ENCODE peak calls at places on chromosomes 11 and 22, in ten cellular contexts. C is BE2C, O is IMR-90, U is endothelial cell of umbilical vein, I is pancreas, P is BJ, Z is foreskin fibroblast, N is brain microvascular endothelial cell, Q is NB4, E is heart right ventricle. T is an unnamed sample.

GRCh38 chr11:111814567-111814966 is 48.4 kb upstream of the PPP2R1B start:
- DNase-seq in C (no peak), O (peak), U (no peak), I (no peak), P (peak), Z (peak), N (peak), Q (no peak), E (no peak), T (peak)

GRCh38 chr11:123218451-123218850 is 23.4 kb upstream of the CLMP start:
- DNase-seq in C (no peak), O (peak), U (no peak), I (no peak), P (no peak), Z (no peak), N (peak), Q (no peak), E (no peak), T (no peak)

GRCh38 chr11:315051-315481 is 1.2 kb downstream of the IFITM1 start:
- DNase-seq in C (no peak), O (no peak), U (no peak), I (no peak), P (no peak), Z (no peak), N (no peak), Q (no peak), E (no peak), T (no peak)

GRCh38 chr22:41334215-41334614 is 32.9 kb downstream of the ZC3H7B start:
- DNase-seq in C (no peak), O (no peak), U (no peak), I (no peak), P (no peak), Z (no peak), N (no peak), Q (no peak), E (no peak), T (no peak)

GRCh38 chr11:66848671-66849500 is 5.6 kb downstream of the RCE1 start:
- DNase-seq in C (no peak), O (no peak), U (no peak), I (peak), P (no peak), Z (no peak), N (no peak), Q (no peak), E (no peak), T (no peak)

GRCh38 chr11:75301602-75302345 is 49.7 kb downstream of the ARRB1 start:
- DNase-seq in C (no peak), O (no peak), U (peak), I (no peak), P (no peak), Z (no peak), N (no peak), Q (no peak), E (peak), T (no peak)

GRCh38 chr11:66557733-66558326 is 10.6 kb downstream of the CTSF start:
- DNase-seq in C (no peak), O (no peak), U (no peak), I (no peak), P (no peak), Z (no peak), N (no peak), Q (no peak), E (no peak), T (no peak)

GRCh38 chr11:118210323-118210722 is 14.5 kb downstream of the JAML start:
- DNase-seq in C (no peak), O (no peak), U (no peak), I (no peak), P (no peak), Z (no peak), N (no peak), Q (no peak), E (no peak), T (no peak)

GRCh38 chr11:72081856-72082255 is 1.2 kb downstream of the LRRC51 start:
- DNase-seq in C (no peak), O (no peak), U (no peak), I (no peak), P (no peak), Z (no peak), N (no peak), Q (no peak), E (no peak), T (no peak)

GRCh38 chr11:1230456-1231395 is 7.9 kb downstream of the MUC5B start:
- DNase-seq in C (peak), O (no peak), U (no peak), I (peak), P (no peak), Z (no peak), N (no peak), Q (no peak), E (no peak), T (no peak)

GRCh38 chr11:108435066-108435465 is 32.3 kb downstream of the C11orf65 start:
- DNase-seq in C (no peak), O (no peak), U (no peak), I (no peak), P (no peak), Z (no peak), N (no peak), Q (no peak), E (no peak), T (no peak)

GRCh38 chr11:80034801-80035200 is 594.0 kb upstream of the TENM4 start:
- DNase-seq in C (no peak), O (no peak), U (no peak), I (no peak), P (no peak), Z (no peak), N (no peak), Q (no peak), E (no peak), T (no peak)

GRCh38 chr11:66467756-66468155 is 1.1 kb downstream of the PELI3 start:
- DNase-seq in C (no peak), O (no peak), U (no peak), I (no peak), P (no peak), Z (no peak), N (no peak), Q (peak), E (no peak), T (no peak)

GRCh38 chr11:14357843-14358728 is 897 bp downstream of the RRAS2 start:
- DNase-seq in C (peak), O (peak), U (peak), I (peak), P (no peak), Z (peak), N (peak), Q (peak), E (peak), T (no peak)

GRCh38 chr11:73266644-73267015 is 5.5 kb upstream of the P2RY6 start:
- DNase-seq in C (no peak), O (no peak), U (no peak), I (no peak), P (no peak), Z (no peak), N (no peak), Q (no peak), E (no peak), T (no peak)

GRCh38 chr11:107592256-107592655 is 1.3 kb downstream of the ELMOD1 start:
- DNase-seq in C (no peak), O (no peak), U (peak), I (no peak), P (no peak), Z (no peak), N (no peak), Q (no peak), E (no peak), T (no peak)

GRCh38 chr11:17008099-17008498 is 6.1 kb downstream of the PLEKHA7 start:
- DNase-seq in C (no peak), O (no peak), U (no peak), I (no peak), P (no peak), Z (no peak), N (no peak), Q (no peak), E (no peak), T (no peak)

GRCh38 chr22:36979511-36979910 is 39.7 kb downstream of the TST start:
- DNase-seq in C (no peak), O (no peak), U (no peak), I (no peak), P (no peak), Z (no peak), N (no peak), Q (no peak), E (no peak), T (no peak)

GRCh38 chr22:40400173-40400572 is 29.8 kb downstream of the SGSM3 start:
- DNase-seq in C (no peak), O (no peak), U (no peak), I (peak), P (no peak), Z (no peak), N (no peak), Q (peak), E (no peak), T (no peak)

GRCh38 chr11:102794382-102794781 is 3.6 kb downstream of the MMP1 start:
- DNase-seq in C (peak), O (peak), U (peak), I (no peak), P (no peak), Z (peak), N (peak), Q (peak), E (no peak), T (peak)
- TF ChIP-seq CTCF in C (peak), O (peak), U (peak), I (no peak), P (peak), Z (peak), N (peak), Q (peak), E (peak), T (peak)

DNA sequence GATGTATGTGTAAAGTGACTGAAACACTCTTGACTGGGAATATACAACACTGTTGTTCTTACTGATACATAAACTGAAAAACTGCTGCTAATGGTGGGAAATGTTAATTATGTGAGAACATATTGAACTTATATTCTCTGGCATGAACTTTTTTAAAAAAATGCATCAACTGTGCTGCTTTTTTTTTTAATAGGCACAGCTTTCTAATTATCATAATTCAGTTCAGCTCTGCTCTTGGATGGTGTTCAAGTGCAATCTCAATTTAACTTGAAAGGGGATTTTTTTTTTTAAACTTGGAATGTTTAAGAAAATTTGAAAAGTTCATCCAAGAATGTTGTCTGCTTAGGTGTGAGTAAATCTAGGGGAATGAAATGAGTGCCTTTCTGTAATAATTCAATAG is 5.2 kb downstream of the TEAD1 start:
- DNase-seq in C (no peak), O (no peak), U (no peak), I (no peak), P (no peak), Z (no peak), N (no peak), Q (no peak), E (no peak), T (no peak)
- H3K4me3 ChIP-seq in C (peak), O (no peak), U (no peak), I (no peak), P (peak), Z (peak), N (no peak), Q (no peak), E (no peak), T (peak)

GRCh38 chr11:57182896-57183295 is 1.1 kb downstream of the LRRC55 start:
- DNase-seq in C (no peak), O (no peak), U (no peak), I (no peak), P (no peak), Z (no peak), N (no peak), Q (no peak), E (no peak), T (no peak)
- TF ChIP-seq CTCF in C (no peak), O (no peak), U (no peak), I (no peak), P (no peak), Z (no peak), N (no peak), Q (no peak), E (no peak), T (no peak)

GRCh38 chr11:126352934-126353801 is 2.3 kb upstream of the ST3GAL4 start:
- DNase-seq in C (no peak), O (peak), U (peak), I (no peak), P (no peak), Z (peak), N (peak), Q (peak), E (no peak), T (peak)
- H3K4me3 ChIP-seq in C (no peak), O (no peak), U (no peak), I (no peak), P (no peak), Z (peak), N (no peak), Q (peak), E (no peak), T (peak)

DNA sequence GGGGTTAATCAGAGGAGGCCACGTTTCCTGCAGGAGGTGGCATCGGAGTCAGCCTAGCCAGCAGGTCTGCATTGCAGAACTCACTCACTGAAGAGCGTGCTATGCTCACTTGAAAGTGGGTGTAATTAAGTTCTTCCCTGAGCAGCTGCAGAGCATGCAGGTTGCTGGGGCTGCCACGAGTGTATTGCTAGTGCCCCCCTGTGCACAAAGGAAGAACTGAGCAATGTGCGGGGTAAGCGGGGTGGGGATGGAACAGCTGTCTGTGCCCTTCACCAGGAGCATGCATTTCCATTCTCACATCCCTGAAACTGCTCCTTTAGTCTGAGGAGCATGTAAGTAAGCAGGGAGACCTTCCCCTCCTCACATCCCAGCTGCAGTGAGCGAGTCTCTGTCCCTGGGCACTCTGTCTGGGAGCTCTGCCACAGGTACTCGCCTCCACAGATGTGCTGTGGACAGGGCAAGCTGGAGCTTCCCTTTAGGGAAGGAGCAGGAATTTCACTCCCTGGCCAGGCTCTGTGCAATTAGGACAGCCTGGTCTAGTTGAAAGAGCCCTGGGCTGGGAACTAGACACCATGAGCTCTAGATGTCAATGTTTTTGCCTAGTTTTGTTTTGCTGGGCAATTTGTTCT is 1031.8 kb downstream of the NTM start:
- DNase-seq in C (no peak), O (peak), U (no peak), I (no peak), P (no peak), Z (peak), N (peak), Q (peak), E (peak), T (no peak)
- TF ChIP-seq CTCF in C (peak), O (peak), U (no peak), I (no peak), P (peak), Z (peak), N (peak), Q (peak), E (peak), T (peak)

GRCh38 chr22:23228503-23228902 is 48.2 kb downstream of the BCR start:
- DNase-seq in C (no peak), O (no peak), U (no peak), I (no peak), P (no peak), Z (no peak), N (no peak), Q (no peak), E (no peak), T (no peak)

GRCh38 chr22:23227380-23227779 is 47.1 kb downstream of the BCR start:
- DNase-seq in C (no peak), O (no peak), U (no peak), I (peak), P (no peak), Z (no peak), N (no peak), Q (no peak), E (no peak), T (no peak)

GRCh38 chr22:23225337-23225723 is 45.0 kb downstream of the BCR start:
- DNase-seq in C (no peak), O (no peak), U (no peak), I (peak), P (no peak), Z (no peak), N (no peak), Q (no peak), E (no peak), T (no peak)

GRCh38 chr22:23225724-23226496 is 45.6 kb downstream of the BCR start:
- DNase-seq in C (no peak), O (no peak), U (peak), I (peak), P (no peak), Z (no peak), N (peak), Q (no peak), E (peak), T (no peak)

DNA sequence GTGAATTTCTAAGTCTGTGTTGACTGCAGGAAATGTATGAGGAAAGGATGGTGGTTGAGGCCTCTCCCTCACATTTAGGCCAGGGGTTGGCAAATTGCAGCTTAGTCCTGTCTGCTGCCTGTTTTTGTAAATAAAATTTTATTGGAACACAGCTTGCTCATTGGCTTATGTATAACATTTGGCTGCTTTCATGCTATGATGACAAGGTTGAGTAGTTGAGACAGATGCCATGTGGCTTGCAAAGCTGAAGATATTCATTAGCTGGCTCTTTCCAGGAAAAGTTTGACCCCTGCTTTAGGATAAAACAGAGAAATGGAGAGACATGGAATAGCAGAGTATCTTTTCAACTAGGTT is 46.2 kb downstream of the BCR start:
- DNase-seq in C (no peak), O (no peak), U (no peak), I (no peak), P (no peak), Z (no peak), N (no peak), Q (no peak), E (no peak), T (no peak)
- H3K4me3 ChIP-seq in C (no peak), O (no peak), U (no peak), I (no peak), P (no peak), Z (no peak), N (no peak), Q (no peak), E (no peak), T (no peak)

DNA sequence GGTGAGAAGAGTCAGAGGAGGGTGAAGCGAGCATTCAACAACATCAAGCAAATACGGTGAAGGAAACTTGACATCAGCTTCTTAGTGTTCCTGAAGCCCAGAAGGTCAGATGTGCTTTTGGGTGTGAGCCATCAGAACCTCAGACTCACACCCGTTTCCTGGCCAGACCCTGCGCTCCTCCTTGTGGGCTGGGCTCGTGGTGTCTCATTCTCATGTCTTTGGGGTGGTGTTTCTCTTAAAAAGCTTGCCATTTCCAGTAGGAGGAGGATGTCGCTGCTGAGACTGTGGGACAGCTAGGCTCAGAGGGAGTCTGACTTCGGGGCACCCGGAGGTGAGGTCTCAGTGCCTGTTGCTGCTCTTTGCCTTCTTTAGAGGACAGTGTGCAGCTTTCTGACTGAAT is 24.2 kb downstream of the PPFIBP2 start:
- DNase-seq in C (no peak), O (no peak), U (no peak), I (no peak), P (no peak), Z (no peak), N (no peak), Q (no peak), E (peak), T (no peak)
- TF ChIP-seq CTCF in C (no peak), O (no peak), U (no peak), I (no peak), P (no peak), Z (no peak), N (no peak), Q (no peak), E (no peak), T (no peak)

GRCh38 chr22:31279821-31280496 is 12.3 kb downstream of the PIK3IP1 start:
- DNase-seq in C (no peak), O (no peak), U (no peak), I (peak), P (no peak), Z (no peak), N (no peak), Q (no peak), E (no peak), T (no peak)
- H3K4me3 ChIP-seq in C (no peak), O (no peak), U (no peak), I (no peak), P (no peak), Z (no peak), N (no peak), Q (no peak), E (no peak), T (no peak)

T was measured in HFF-Myc.